ENCODE peak calls at places on chromosomes 4 and X, in ten cellular contexts. F is CD8-positive, alpha-beta memory T cell; J is breast epithelium; I is upper lobe of right lung; R is stomach; T is tibial nerve; C is adipocyte; P is hepatocyte; D is bronchial epithelial cell; Y is GM23248. O is an unnamed sample. For H3K27me3, the result is how much of the 10 kb centered on the place peaks cover.

GRCh38 chr4:86892639-86892965 is 380 bp upstream of the C4orf36 start:
- DNase-seq in F (no peak), J (no peak), I (no peak), R (no peak), T (no peak), C (no peak), P (no peak), D (no peak), Y (peak), O (no peak)

GRCh38 chr4:116122131-116122530 is 963.2 kb downstream of the TRAM1L1 start:
- DNase-seq in F (no peak), J (no peak), I (no peak), R (no peak), T (no peak), C (peak), P (peak), D (peak), Y (peak), O (no peak)

GRCh38 chrX:22110729-22111494 is 78.8 kb downstream of the PHEX start:
- DNase-seq in F (no peak), J (no peak), I (no peak), R (no peak), T (no peak), C (no peak), P (no peak), D (peak), Y (peak), O (no peak)

GRCh38 chrX:17187301-17187836 is 187.6 kb upstream of the NHS start:
- DNase-seq in F (no peak), J (no peak), I (no peak), R (no peak), T (peak), C (no peak), P (no peak), D (no peak), Y (no peak), O (no peak)

GRCh38 chr4:2771264-2771663 is 15.1 kb upstream of the TNIP2 start:
- DNase-seq in F (no peak), J (no peak), I (no peak), R (no peak), T (no peak), C (peak), P (no peak), D (no peak), Y (no peak), O (no peak)

GRCh38 chr4:85825937-85826678 is 351.2 kb downstream of the ARHGAP24 start:
- DNase-seq in F (no peak), J (no peak), I (no peak), R (peak), T (no peak), C (peak), P (peak), D (no peak), Y (peak), O (no peak)

GRCh38 chr4:10655968-10656367 is 28.6 kb downstream of the CLNK start:
- DNase-seq in F (no peak), J (no peak), I (no peak), R (no peak), T (no peak), C (peak), P (no peak), D (peak), Y (peak), O (no peak)

GRCh38 chr4:90444904-90445303 is 317.7 kb downstream of the CCSER1 start:
- DNase-seq in F (no peak), J (no peak), I (no peak), R (no peak), T (no peak), C (no peak), P (no peak), D (peak), Y (no peak), O (no peak)

GRCh38 chrX:50881028-50881427 is 29.5 kb upstream of the BMP15 start:
- DNase-seq in F (no peak), J (no peak), I (no peak), R (no peak), T (no peak), C (no peak), P (peak), D (peak), Y (no peak), O (no peak)

GRCh38 chrX:152600853-152601635 is 36.7 kb upstream of the GABRQ start:
- DNase-seq in F (no peak), J (no peak), I (no peak), R (no peak), T (no peak), C (no peak), P (no peak), D (no peak), Y (no peak), O (no peak)

GRCh38 chrX:48580662-48581061 is 6.4 kb downstream of the RBM3 start:
- DNase-seq in F (no peak), J (no peak), I (no peak), R (no peak), T (no peak), C (no peak), P (no peak), D (peak), Y (no peak), O (no peak)

GRCh38 chrX:150038356-150038755 is 100.1 kb upstream of the EOLA2 start:
- DNase-seq in F (no peak), J (no peak), I (no peak), R (no peak), T (no peak), C (no peak), P (no peak), D (no peak), Y (no peak), O (no peak)

GRCh38 chr4:174211611-174212044 is 71.8 kb downstream of the FBXO8 start:
- DNase-seq in F (no peak), J (no peak), I (no peak), R (no peak), T (no peak), C (no peak), P (no peak), D (no peak), Y (no peak), O (no peak)

DNA sequence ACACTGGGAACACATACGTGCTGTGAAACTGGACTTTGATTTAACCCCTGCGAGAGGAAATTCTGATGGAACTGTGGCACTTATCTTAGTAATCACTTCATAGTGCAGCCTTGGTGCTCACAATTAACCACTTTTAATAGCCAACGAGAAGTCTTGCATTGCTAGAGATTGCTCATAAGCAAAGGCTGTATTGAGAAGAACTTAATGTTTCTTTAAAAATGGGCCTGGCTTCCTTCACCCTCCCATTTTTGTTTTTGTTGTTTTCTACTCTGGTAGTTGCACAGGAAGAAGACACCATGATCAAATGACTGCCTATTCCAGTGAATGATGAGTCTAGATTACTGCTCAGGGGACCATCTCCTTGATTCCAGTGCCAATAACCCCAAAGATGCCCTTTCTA is 52.5 kb upstream of the NKAP start:
- DNase-seq in F (no peak), J (no peak), I (no peak), R (no peak), T (no peak), C (no peak), P (no peak), D (no peak), Y (no peak), O (no peak)
- H3K27me3 ChIP-seq in F (under half), J (under half), I (half or more), R (half or more), T (half or more), C (half or more), P (half or more), D (under half), Y (half or more), O (under half)

GRCh38 chr4:26009502-26009901 is 95.5 kb downstream of the SMIM20 start:
- DNase-seq in F (no peak), J (no peak), I (no peak), R (no peak), T (no peak), C (no peak), P (no peak), D (no peak), Y (no peak), O (no peak)
- H3K27me3 ChIP-seq in F (under half), J (under half), I (under half), R (under half), T (under half), C (under half), P (under half), D (under half), Y (under half), O (under half)

GRCh38 chr4:94507708-94508107 is 56.0 kb downstream of the PDLIM5 start:
- DNase-seq in F (no peak), J (no peak), I (no peak), R (no peak), T (peak), C (peak), P (peak), D (peak), Y (peak), O (no peak)

GRCh38 chr4:94508256-94508655 is 56.5 kb downstream of the PDLIM5 start:
- DNase-seq in F (no peak), J (no peak), I (no peak), R (no peak), T (no peak), C (no peak), P (no peak), D (no peak), Y (peak), O (no peak)

GRCh38 chr4:94506822-94507221 is 55.1 kb downstream of the PDLIM5 start:
- DNase-seq in F (no peak), J (no peak), I (no peak), R (no peak), T (no peak), C (no peak), P (no peak), D (no peak), Y (no peak), O (no peak)

GRCh38 chr4:94507281-94507680 is 55.5 kb downstream of the PDLIM5 start:
- DNase-seq in F (no peak), J (no peak), I (no peak), R (no peak), T (no peak), C (no peak), P (no peak), D (peak), Y (no peak), O (no peak)

GRCh38 chr4:94508841-94509240 is 57.1 kb downstream of the PDLIM5 start:
- DNase-seq in F (no peak), J (no peak), I (no peak), R (no peak), T (no peak), C (peak), P (no peak), D (no peak), Y (peak), O (no peak)
- H3K27me3 ChIP-seq in F (under half), J (under half), I (under half), R (under half), T (under half), C (under half), P (under half), D (under half), Y (under half), O (under half)

DNA sequence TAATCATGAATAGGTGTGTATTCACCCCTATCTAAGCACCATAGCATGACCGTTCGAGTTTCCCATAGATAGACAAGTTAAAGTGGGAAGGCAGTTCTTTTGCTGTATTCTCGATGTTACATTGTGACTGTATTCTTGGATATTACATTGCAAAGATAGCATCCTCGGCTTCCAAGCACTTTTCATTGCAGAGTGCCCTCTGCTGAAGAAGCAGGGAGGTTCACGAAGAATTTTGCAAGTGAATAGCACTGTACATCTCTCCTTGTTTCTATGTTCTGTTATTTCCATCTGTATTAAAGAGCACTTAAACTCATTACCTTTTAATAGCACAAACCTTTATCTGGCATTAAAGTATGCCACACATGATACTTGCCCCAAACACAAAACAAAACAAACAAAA is 426.7 kb upstream of the ARX start:
- DNase-seq in F (no peak), J (no peak), I (no peak), R (no peak), T (no peak), C (peak), P (peak), D (peak), Y (no peak), O (no peak)
- H3K27me3 ChIP-seq in F (under half), J (under half), I (under half), R (under half), T (under half), C (under half), P (under half), D (under half), Y (under half), O (under half)

DNA sequence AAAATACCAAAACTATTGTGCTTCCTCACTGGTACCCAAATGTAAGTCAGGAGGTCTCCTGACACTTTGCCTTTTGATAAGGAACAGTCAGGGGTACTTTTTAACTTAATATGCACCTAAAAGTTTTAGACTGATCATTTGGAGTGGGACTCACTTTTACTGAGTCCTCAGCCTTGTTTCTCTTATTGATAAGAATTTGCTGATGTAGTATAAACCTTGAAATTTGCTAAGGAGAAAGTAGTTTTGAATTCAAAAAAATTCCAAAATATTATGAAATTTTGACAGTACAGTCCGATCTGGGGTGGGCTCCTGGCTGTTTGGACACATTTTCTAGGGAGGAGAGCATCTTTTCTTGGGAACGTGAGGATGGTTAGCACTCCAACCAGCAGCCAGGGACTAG is 91.4 kb upstream of the GATB start:
- DNase-seq in F (no peak), J (no peak), I (no peak), R (no peak), T (no peak), C (no peak), P (no peak), D (no peak), Y (no peak), O (no peak)
- H3K27me3 ChIP-seq in F (under half), J (under half), I (under half), R (under half), T (under half), C (under half), P (under half), D (under half), Y (under half), O (under half)

DNA sequence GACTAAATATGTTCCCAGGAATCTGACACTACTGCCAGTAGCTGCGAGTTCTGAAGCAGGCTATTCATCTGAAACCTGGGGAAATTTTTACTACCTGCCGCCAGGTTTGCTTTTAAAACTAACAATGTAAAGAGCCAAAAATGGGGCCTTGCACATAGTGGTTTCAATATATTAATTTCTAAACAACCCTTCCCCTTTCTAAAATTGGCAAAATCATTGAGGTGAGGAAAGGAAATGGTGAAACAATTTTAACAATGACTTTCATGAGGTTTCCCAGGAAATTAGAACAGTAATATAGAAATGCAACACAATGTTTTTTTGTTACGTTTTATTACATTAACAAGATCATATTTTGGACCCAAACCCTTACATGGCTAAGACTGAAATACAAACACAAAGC is 21.3 kb downstream of the FANCB start:
- DNase-seq in F (no peak), J (no peak), I (no peak), R (no peak), T (no peak), C (no peak), P (no peak), D (no peak), Y (no peak), O (no peak)
- H3K27me3 ChIP-seq in F (under half), J (under half), I (under half), R (under half), T (under half), C (under half), P (under half), D (under half), Y (under half), O (under half)

DNA sequence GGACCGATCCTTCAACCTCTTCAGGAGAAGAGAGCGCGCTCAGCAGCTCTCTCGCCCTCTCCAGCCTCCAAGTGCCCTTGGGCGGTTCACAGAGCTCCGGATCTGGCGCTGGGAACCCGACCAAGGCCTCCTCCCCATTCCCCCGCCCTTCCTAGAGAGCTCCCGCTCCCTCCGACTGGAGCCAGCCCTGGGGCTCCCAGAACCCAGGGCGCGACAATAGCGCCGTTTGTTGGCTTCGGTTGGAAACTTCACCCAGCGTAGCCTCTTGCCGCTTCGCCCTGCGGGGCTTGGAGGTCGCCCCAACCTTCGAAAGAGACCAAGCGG is 3.1 kb upstream of the SOX3 start:
- DNase-seq in F (no peak), J (no peak), I (peak), R (no peak), T (no peak), C (no peak), P (peak), D (peak), Y (peak), O (no peak)
- H3K27me3 ChIP-seq in F (under half), J (under half), I (under half), R (half or more), T (half or more), C (half or more), P (half or more), D (under half), Y (half or more), O (under half)

DNA sequence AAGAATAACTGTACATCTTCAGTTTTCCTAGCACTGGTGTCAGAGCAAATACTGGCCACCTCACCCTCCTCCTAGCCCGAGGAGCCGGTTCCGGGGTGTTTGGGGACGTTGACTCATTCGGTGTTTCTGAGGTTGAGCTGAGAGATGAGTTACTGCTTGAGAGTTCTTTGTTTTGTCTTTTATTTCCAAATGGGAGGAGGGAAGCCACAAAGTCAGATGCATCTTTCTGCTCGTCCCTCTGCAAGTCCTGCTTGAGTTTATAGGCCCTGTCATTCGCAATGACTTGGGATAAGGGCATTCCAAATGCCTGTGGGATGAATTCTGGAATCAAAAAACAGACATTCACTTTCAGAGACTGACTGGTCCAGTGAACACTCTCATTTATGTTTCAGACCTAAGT is 77.5 kb downstream of the HCCS start:
- DNase-seq in F (no peak), J (no peak), I (no peak), R (no peak), T (no peak), C (peak), P (no peak), D (peak), Y (peak), O (no peak)
- H3K27me3 ChIP-seq in F (under half), J (under half), I (under half), R (under half), T (under half), C (under half), P (under half), D (under half), Y (under half), O (under half)

GRCh38 chr4:185479507-185479971 is 8.0 kb upstream of the CCDC110 start:
- DNase-seq in F (no peak), J (no peak), I (no peak), R (no peak), T (no peak), C (no peak), P (no peak), D (peak), Y (no peak), O (no peak)

GRCh38 chr4:185481390-185481789 is 9.9 kb upstream of the CCDC110 start:
- DNase-seq in F (no peak), J (no peak), I (no peak), R (no peak), T (no peak), C (no peak), P (no peak), D (no peak), Y (no peak), O (no peak)

DNA sequence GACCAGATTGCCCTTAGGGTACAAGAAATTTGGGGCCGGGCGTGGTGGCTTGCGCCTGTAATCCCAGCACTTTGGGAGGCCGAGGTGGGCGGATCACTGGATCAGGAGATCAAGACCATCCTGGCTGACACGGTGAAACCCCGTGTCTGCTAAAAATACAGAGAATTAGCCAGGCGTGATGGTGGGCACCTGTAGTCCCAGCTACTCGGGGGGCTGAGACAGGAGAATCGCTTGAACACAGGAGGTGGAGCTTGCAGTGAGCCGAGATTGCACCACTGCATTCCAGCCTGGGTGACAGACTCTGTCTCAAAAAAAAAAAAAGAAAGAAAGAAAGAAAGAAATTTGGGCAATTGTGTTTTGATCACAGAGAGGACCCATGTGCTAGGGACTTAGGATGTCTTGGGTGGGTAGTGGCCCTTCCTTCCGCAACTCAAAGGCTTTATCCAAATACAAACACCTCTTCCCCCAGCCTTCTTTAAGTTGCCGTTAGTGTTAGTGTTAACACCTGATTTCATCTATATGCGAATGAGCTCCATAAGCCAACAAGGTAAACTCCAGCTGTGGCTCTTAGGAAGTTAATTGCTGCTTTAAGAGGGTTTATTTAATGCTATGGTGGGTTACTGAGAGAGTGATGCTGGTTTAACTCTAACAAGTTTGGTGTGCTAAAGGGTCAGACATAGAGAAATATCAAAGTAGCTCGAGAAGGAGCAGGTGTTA is 8.6 kb upstream of the CCDC110 start:
- DNase-seq in F (no peak), J (no peak), I (no peak), R (no peak), T (no peak), C (no peak), P (no peak), D (no peak), Y (no peak), O (no peak)
- H3K27me3 ChIP-seq in F (under half), J (under half), I (under half), R (under half), T (under half), C (under half), P (under half), D (under half), Y (under half), O (under half)